ENCODE peak calls at places on chromosomes 11 and 22, in nine cellular contexts. One of them, this sample, is unnamed.

GRCh38 chr11:116605543-116605942 is 167.2 kb downstream of the BUD13 start:
- DNase-seq in amygdala: no peak
- DNase-seq in cardiac fibroblast: peak; percentile 27
- DNase-seq in activated T-cell treated with anti-CD3 and anti-CD28 coated beads, Interleukin-2, amount 50 U/mL, for 24 hours: no peak
- DNase-seq in activated T-helper 1 cell treated with Interleukin-2 at 50 U/mL for 16 hours: no peak
- DNase-seq in Daoy: peak; percentile 64
- DNase-seq in stomach: peak; percentile 30
- DNase-seq in HTR-8/SVneo: peak; percentile 53
- DNase-seq in T-helper 17 cell: no peak
- DNase-seq in this sample: no peak

GRCh38 chr11:75516886-75517285 is 8.9 kb downstream of the GDPD5 start:
- DNase-seq in amygdala: no peak
- DNase-seq in cardiac fibroblast: no peak
- DNase-seq in activated T-cell treated with anti-CD3 and anti-CD28 coated beads, Interleukin-2, amount 50 U/mL, for 24 hours: no peak
- DNase-seq in activated T-helper 1 cell treated with Interleukin-2 at 50 U/mL for 16 hours: no peak
- DNase-seq in Daoy: no peak
- DNase-seq in stomach: no peak
- DNase-seq in HTR-8/SVneo: no peak
- DNase-seq in T-helper 17 cell: no peak
- DNase-seq in this sample: no peak

GRCh38 chr11:5580577-5580976 is at the start of gene OR52B6:
- DNase-seq in amygdala: no peak
- DNase-seq in cardiac fibroblast: no peak
- DNase-seq in activated T-cell treated with anti-CD3 and anti-CD28 coated beads, Interleukin-2, amount 50 U/mL, for 24 hours: no peak
- DNase-seq in activated T-helper 1 cell treated with Interleukin-2 at 50 U/mL for 16 hours: no peak
- DNase-seq in Daoy: no peak
- DNase-seq in stomach: no peak
- DNase-seq in HTR-8/SVneo: no peak
- DNase-seq in T-helper 17 cell: no peak
- DNase-seq in this sample: no peak

GRCh38 chr22:45878051-45878764 is 98.8 kb downstream of the WNT7B start:
- DNase-seq in amygdala: no peak
- DNase-seq in cardiac fibroblast: no peak
- DNase-seq in activated T-cell treated with anti-CD3 and anti-CD28 coated beads, Interleukin-2, amount 50 U/mL, for 24 hours: peak; percentile 14
- DNase-seq in activated T-helper 1 cell treated with Interleukin-2 at 50 U/mL for 16 hours: no peak
- DNase-seq in Daoy: peak; percentile 2
- DNase-seq in stomach: no peak
- DNase-seq in HTR-8/SVneo: no peak
- DNase-seq in T-helper 17 cell: no peak
- DNase-seq in this sample: no peak

GRCh38 chr11:19441752-19442553 is 201.2 kb upstream of the E2F8 start:
- DNase-seq in amygdala: no peak
- DNase-seq in cardiac fibroblast: peak; percentile 96
- DNase-seq in activated T-cell treated with anti-CD3 and anti-CD28 coated beads, Interleukin-2, amount 50 U/mL, for 24 hours: peak; percentile 52
- DNase-seq in activated T-helper 1 cell treated with Interleukin-2 at 50 U/mL for 16 hours: no peak
- DNase-seq in Daoy: peak; percentile 95
- DNase-seq in stomach: peak; percentile 74
- DNase-seq in HTR-8/SVneo: peak; percentile 80
- DNase-seq in T-helper 17 cell: no peak
- DNase-seq in this sample: no peak

GRCh38 chr11:96318399-96318798 is 24.6 kb downstream of the MAML2 start:
- DNase-seq in amygdala: no peak
- DNase-seq in cardiac fibroblast: no peak
- DNase-seq in activated T-cell treated with anti-CD3 and anti-CD28 coated beads, Interleukin-2, amount 50 U/mL, for 24 hours: no peak
- DNase-seq in activated T-helper 1 cell treated with Interleukin-2 at 50 U/mL for 16 hours: no peak
- DNase-seq in Daoy: no peak
- DNase-seq in stomach: no peak
- DNase-seq in HTR-8/SVneo: no peak
- DNase-seq in T-helper 17 cell: no peak
- DNase-seq in this sample: no peak

GRCh38 chr11:95884802-95885201 is 39.1 kb downstream of the MTMR2 start:
- DNase-seq in amygdala: no peak
- DNase-seq in cardiac fibroblast: no peak
- DNase-seq in activated T-cell treated with anti-CD3 and anti-CD28 coated beads, Interleukin-2, amount 50 U/mL, for 24 hours: no peak
- DNase-seq in activated T-helper 1 cell treated with Interleukin-2 at 50 U/mL for 16 hours: no peak
- DNase-seq in Daoy: no peak
- DNase-seq in stomach: no peak
- DNase-seq in HTR-8/SVneo: no peak
- DNase-seq in T-helper 17 cell: no peak
- DNase-seq in this sample: no peak

GRCh38 chr11:534197-534591 is 1.2 kb downstream of the HRAS start:
- DNase-seq in amygdala: no peak
- DNase-seq in cardiac fibroblast: no peak
- DNase-seq in activated T-cell treated with anti-CD3 and anti-CD28 coated beads, Interleukin-2, amount 50 U/mL, for 24 hours: no peak
- DNase-seq in activated T-helper 1 cell treated with Interleukin-2 at 50 U/mL for 16 hours: no peak
- DNase-seq in Daoy: no peak
- DNase-seq in stomach: no peak
- DNase-seq in HTR-8/SVneo: no peak
- DNase-seq in T-helper 17 cell: no peak
- DNase-seq in this sample: no peak

GRCh38 chr11:96061730-96062524 is 138.0 kb upstream of the MTMR2 start:
- DNase-seq in amygdala: no peak
- DNase-seq in cardiac fibroblast: no peak
- DNase-seq in activated T-cell treated with anti-CD3 and anti-CD28 coated beads, Interleukin-2, amount 50 U/mL, for 24 hours: no peak
- DNase-seq in activated T-helper 1 cell treated with Interleukin-2 at 50 U/mL for 16 hours: no peak
- DNase-seq in Daoy: peak; percentile 73
- DNase-seq in stomach: no peak
- DNase-seq in HTR-8/SVneo: peak; percentile 21
- DNase-seq in T-helper 17 cell: no peak
- DNase-seq in this sample: no peak

GRCh38 chr22:31268281-31268680 is 24.0 kb downstream of the PIK3IP1 start:
- DNase-seq in amygdala: no peak
- DNase-seq in cardiac fibroblast: no peak
- DNase-seq in activated T-cell treated with anti-CD3 and anti-CD28 coated beads, Interleukin-2, amount 50 U/mL, for 24 hours: no peak
- DNase-seq in activated T-helper 1 cell treated with Interleukin-2 at 50 U/mL for 16 hours: no peak
- DNase-seq in Daoy: no peak
- DNase-seq in stomach: no peak
- DNase-seq in HTR-8/SVneo: no peak
- DNase-seq in T-helper 17 cell: no peak
- DNase-seq in this sample: no peak

GRCh38 chr11:72702096-72702495 is 27.9 kb upstream of the PDE2A start:
- DNase-seq in amygdala: no peak
- DNase-seq in cardiac fibroblast: no peak
- DNase-seq in activated T-cell treated with anti-CD3 and anti-CD28 coated beads, Interleukin-2, amount 50 U/mL, for 24 hours: no peak
- DNase-seq in activated T-helper 1 cell treated with Interleukin-2 at 50 U/mL for 16 hours: no peak
- DNase-seq in Daoy: no peak
- DNase-seq in stomach: no peak
- DNase-seq in HTR-8/SVneo: no peak
- DNase-seq in T-helper 17 cell: no peak
- DNase-seq in this sample: no peak

GRCh38 chr22:28329582-28330073 is 350.0 kb downstream of the TTC28 start:
- DNase-seq in amygdala: no peak
- DNase-seq in cardiac fibroblast: peak; percentile 71
- DNase-seq in activated T-cell treated with anti-CD3 and anti-CD28 coated beads, Interleukin-2, amount 50 U/mL, for 24 hours: no peak
- DNase-seq in activated T-helper 1 cell treated with Interleukin-2 at 50 U/mL for 16 hours: no peak
- DNase-seq in Daoy: no peak
- DNase-seq in stomach: no peak
- DNase-seq in HTR-8/SVneo: no peak
- DNase-seq in T-helper 17 cell: no peak
- DNase-seq in this sample: no peak

GRCh38 chr11:58965246-58965985 is 26.1 kb downstream of the GLYATL1 start:
- DNase-seq in amygdala: no peak
- DNase-seq in cardiac fibroblast: no peak
- DNase-seq in activated T-cell treated with anti-CD3 and anti-CD28 coated beads, Interleukin-2, amount 50 U/mL, for 24 hours: no peak
- DNase-seq in activated T-helper 1 cell treated with Interleukin-2 at 50 U/mL for 16 hours: no peak
- DNase-seq in Daoy: peak; percentile 6
- DNase-seq in stomach: no peak
- DNase-seq in HTR-8/SVneo: no peak
- DNase-seq in T-helper 17 cell: no peak
- DNase-seq in this sample: no peak

GRCh38 chr22:45888221-45889092 is 88.5 kb downstream of the WNT7B start:
- DNase-seq in amygdala: no peak
- DNase-seq in cardiac fibroblast: no peak
- DNase-seq in activated T-cell treated with anti-CD3 and anti-CD28 coated beads, Interleukin-2, amount 50 U/mL, for 24 hours: no peak
- DNase-seq in activated T-helper 1 cell treated with Interleukin-2 at 50 U/mL for 16 hours: no peak
- DNase-seq in Daoy: no peak
- DNase-seq in stomach: no peak
- DNase-seq in HTR-8/SVneo: no peak
- DNase-seq in T-helper 17 cell: no peak
- DNase-seq in this sample: no peak

GRCh38 chr11:110249066-110249465 is 47.3 kb downstream of the RDX start:
- DNase-seq in amygdala: no peak
- DNase-seq in cardiac fibroblast: peak; percentile 22
- DNase-seq in activated T-cell treated with anti-CD3 and anti-CD28 coated beads, Interleukin-2, amount 50 U/mL, for 24 hours: no peak
- DNase-seq in activated T-helper 1 cell treated with Interleukin-2 at 50 U/mL for 16 hours: no peak
- DNase-seq in Daoy: no peak
- DNase-seq in stomach: no peak
- DNase-seq in HTR-8/SVneo: no peak
- DNase-seq in T-helper 17 cell: no peak
- DNase-seq in this sample: no peak

GRCh38 chr11:116879789-116880402 is 42.5 kb upstream of the APOA1 start:
- DNase-seq in amygdala: no peak
- DNase-seq in cardiac fibroblast: peak; percentile 88
- DNase-seq in activated T-cell treated with anti-CD3 and anti-CD28 coated beads, Interleukin-2, amount 50 U/mL, for 24 hours: no peak
- DNase-seq in activated T-helper 1 cell treated with Interleukin-2 at 50 U/mL for 16 hours: no peak
- DNase-seq in Daoy: peak; percentile 45
- DNase-seq in stomach: no peak
- DNase-seq in HTR-8/SVneo: peak; percentile 65
- DNase-seq in T-helper 17 cell: no peak
- DNase-seq in this sample: no peak

This sample was measured in CD4-positive, alpha-beta T cell.